ENCODE peak calls at places on chromosome 22, in eight cellular contexts. S is mesenchymal stem cell; R is naive B cell; P is ovary; D is OCI-LY7; B is cardiac fibroblast; W is stimulated activated CD8-positive, alpha-beta memory T cell treated with anti-CD3 and anti-CD28 coated beads, Interleukin-4, amount 100 ng/mL, for 1 hour; Q is activated naive CD4-positive, alpha-beta T cell treated with Interleukin-2 at 50 U/mL for 16 hours. J is an unnamed sample.

GRCh38 chr22:41982886-41983285 is 13.6 kb downstream of the SEPTIN3 start:
- DNase-seq in P (no peak), R (no peak), S (no peak), D (no peak), W (no peak), Q (no peak), B (no peak), J (no peak)

GRCh38 chr22:18065256-18065655 is 12.5 kb upstream of the PEX26 start:
- DNase-seq in Q (no peak), R (no peak), B (no peak), D (peak; percentile 74), P (peak; percentile 29), S (no peak), W (no peak), J (no peak)

GRCh38 chr22:44409691-44410316 is 88.2 kb downstream of the RTL6 start:
- DNase-seq in S (no peak), B (no peak), D (no peak), W (no peak), P (peak; percentile 22), R (no peak), Q (no peak), J (no peak)

GRCh38 chr22:50656122-50657070 is 16.2 kb upstream of the SHANK3 start:
- DNase-seq in W (no peak), R (no peak), D (no peak), Q (no peak), B (peak; percentile 71), S (peak; percentile 76), P (no peak), J (no peak)

GRCh38 chr22:36772451-36772850 is 3.5 kb downstream of the IFT27 start:
- DNase-seq in S (peak; percentile 23), W (no peak), R (no peak), B (no peak), Q (no peak), P (no peak), D (no peak), J (no peak)

GRCh38 chr22:49999901-50000586 is 12.5 kb downstream of the IL17REL start:
- DNase-seq in Q (no peak), R (no peak), W (no peak), D (no peak), S (peak; percentile 8), P (peak; percentile 28), B (no peak), J (no peak)

GRCh38 chr22:27786253-27786898 is 15.2 kb downstream of the MN1 start:
- DNase-seq in D (no peak), B (no peak), R (no peak), Q (no peak), W (no peak), S (no peak), P (no peak), J (no peak)

GRCh38 chr22:29733362-29734322 is 13.8 kb downstream of the CABP7 start:
- DNase-seq in D (no peak), P (no peak), W (no peak), B (no peak), Q (no peak), R (no peak), S (peak; percentile 42), J (no peak)

GRCh38 chr22:19253143-19253542 is 38.4 kb downstream of the CLTCL1 start:
- DNase-seq in S (no peak), R (no peak), D (no peak), P (no peak), B (no peak), Q (no peak), W (no peak), J (no peak)

GRCh38 chr22:17917490-17917983 is 106.8 kb downstream of the MICAL3 start:
- DNase-seq in S (no peak), W (no peak), Q (no peak), B (no peak), R (peak; percentile 22), D (peak; percentile 26), P (no peak), J (no peak)

GRCh38 chr22:39297490-39298193 is 21.8 kb downstream of the RPL3 start:
- DNase-seq in P (no peak), W (no peak), D (peak; percentile 60), S (peak; percentile 26), R (no peak), B (peak; percentile 34), Q (no peak), J (no peak)

J was measured in cortex of kidney.